ENCODE peak calls at places on chromosomes 7 and 10, in nine cellular contexts. One of them, this sample, is unnamed.

GRCh38 chr10:124461642-124462347 is at the start of gene LHPP:
- DNase-seq in neural crest cell: peak; percentile 67
- DNase-seq in WERI-Rb-1: peak; percentile 77
- DNase-seq in hippocampal formation: peak; percentile 75
- DNase-seq in left cardiac atrium: peak; percentile 90
- DNase-seq in activated CD4-positive, alpha-beta T cell treated with anti-CD3 and anti-CD28 coated beads, Interleukin-2, amount 50 U/mL, for 24 hours: peak; percentile 78
- DNase-seq in islet precursor cell: peak; percentile 86
- DNase-seq in activated CD4-positive, alpha-beta memory T cell treated with anti-CD3 and anti-CD28 coated beads, Interleukin-2, amount 10 ng/mL, durations not matched to agents 7 days and 5 days: peak; percentile 90
- DNase-seq in activated naive CD8-positive, alpha-beta T cell treated with anti-CD3 and anti-CD28 coated beads, Interleukin-2, amount 50 U/mL, for 24 hours: peak; percentile 87
- DNase-seq in this sample: peak; percentile 95

GRCh38 chr10:44799971-44800370 is 111.2 kb upstream of the TMEM72 start:
- DNase-seq in activated CD4-positive, alpha-beta memory T cell treated with anti-CD3 and anti-CD28 coated beads, Interleukin-2, amount 10 ng/mL, durations not matched to agents 7 days and 5 days: no peak
- DNase-seq in islet precursor cell: no peak
- DNase-seq in activated naive CD8-positive, alpha-beta T cell treated with anti-CD3 and anti-CD28 coated beads, Interleukin-2, amount 50 U/mL, for 24 hours: no peak
- DNase-seq in hippocampal formation: no peak
- DNase-seq in left cardiac atrium: no peak
- DNase-seq in WERI-Rb-1: no peak
- DNase-seq in neural crest cell: no peak
- DNase-seq in activated CD4-positive, alpha-beta T cell treated with anti-CD3 and anti-CD28 coated beads, Interleukin-2, amount 50 U/mL, for 24 hours: no peak
- DNase-seq in this sample: no peak

GRCh38 chr10:33385686-33386085 is 51.2 kb upstream of the NRP1 start:
- DNase-seq in activated naive CD8-positive, alpha-beta T cell treated with anti-CD3 and anti-CD28 coated beads, Interleukin-2, amount 50 U/mL, for 24 hours: no peak
- DNase-seq in activated CD4-positive, alpha-beta T cell treated with anti-CD3 and anti-CD28 coated beads, Interleukin-2, amount 50 U/mL, for 24 hours: no peak
- DNase-seq in WERI-Rb-1: no peak
- DNase-seq in left cardiac atrium: no peak
- DNase-seq in neural crest cell: no peak
- DNase-seq in islet precursor cell: no peak
- DNase-seq in activated CD4-positive, alpha-beta memory T cell treated with anti-CD3 and anti-CD28 coated beads, Interleukin-2, amount 10 ng/mL, durations not matched to agents 7 days and 5 days: no peak
- DNase-seq in hippocampal formation: no peak
- DNase-seq in this sample: no peak

GRCh38 chr10:112202076-112202475 is 18.5 kb upstream of the GPAM start:
- DNase-seq in left cardiac atrium: no peak
- DNase-seq in neural crest cell: no peak
- DNase-seq in activated naive CD8-positive, alpha-beta T cell treated with anti-CD3 and anti-CD28 coated beads, Interleukin-2, amount 50 U/mL, for 24 hours: no peak
- DNase-seq in WERI-Rb-1: no peak
- DNase-seq in hippocampal formation: no peak
- DNase-seq in islet precursor cell: no peak
- DNase-seq in activated CD4-positive, alpha-beta memory T cell treated with anti-CD3 and anti-CD28 coated beads, Interleukin-2, amount 10 ng/mL, durations not matched to agents 7 days and 5 days: no peak
- DNase-seq in activated CD4-positive, alpha-beta T cell treated with anti-CD3 and anti-CD28 coated beads, Interleukin-2, amount 50 U/mL, for 24 hours: no peak
- DNase-seq in this sample: no peak

GRCh38 chr7:99918959-99919813 is at the start of gene TRIM4:
- DNase-seq in left cardiac atrium: peak; percentile 95
- DNase-seq in hippocampal formation: peak; percentile 81
- DNase-seq in WERI-Rb-1: peak; percentile 90
- DNase-seq in activated CD4-positive, alpha-beta memory T cell treated with anti-CD3 and anti-CD28 coated beads, Interleukin-2, amount 10 ng/mL, durations not matched to agents 7 days and 5 days: peak; percentile 93
- DNase-seq in islet precursor cell: no peak
- DNase-seq in activated naive CD8-positive, alpha-beta T cell treated with anti-CD3 and anti-CD28 coated beads, Interleukin-2, amount 50 U/mL, for 24 hours: peak; percentile 92
- DNase-seq in neural crest cell: peak; percentile 36
- DNase-seq in activated CD4-positive, alpha-beta T cell treated with anti-CD3 and anti-CD28 coated beads, Interleukin-2, amount 50 U/mL, for 24 hours: peak; percentile 91
- DNase-seq in this sample: peak; percentile 96

GRCh38 chr7:136877509-136877908 is 9.1 kb downstream of the CHRM2 start:
- DNase-seq in islet precursor cell: no peak
- DNase-seq in hippocampal formation: no peak
- DNase-seq in WERI-Rb-1: no peak
- DNase-seq in activated CD4-positive, alpha-beta memory T cell treated with anti-CD3 and anti-CD28 coated beads, Interleukin-2, amount 10 ng/mL, durations not matched to agents 7 days and 5 days: no peak
- DNase-seq in neural crest cell: no peak
- DNase-seq in left cardiac atrium: no peak
- DNase-seq in activated naive CD8-positive, alpha-beta T cell treated with anti-CD3 and anti-CD28 coated beads, Interleukin-2, amount 50 U/mL, for 24 hours: no peak
- DNase-seq in activated CD4-positive, alpha-beta T cell treated with anti-CD3 and anti-CD28 coated beads, Interleukin-2, amount 50 U/mL, for 24 hours: no peak
- DNase-seq in this sample: no peak

GRCh38 chr7:22729180-22729579 is 2.2 kb downstream of the IL6 start:
- DNase-seq in hippocampal formation: no peak
- DNase-seq in left cardiac atrium: no peak
- DNase-seq in islet precursor cell: no peak
- DNase-seq in activated CD4-positive, alpha-beta T cell treated with anti-CD3 and anti-CD28 coated beads, Interleukin-2, amount 50 U/mL, for 24 hours: no peak
- DNase-seq in activated CD4-positive, alpha-beta memory T cell treated with anti-CD3 and anti-CD28 coated beads, Interleukin-2, amount 10 ng/mL, durations not matched to agents 7 days and 5 days: no peak
- DNase-seq in neural crest cell: no peak
- DNase-seq in activated naive CD8-positive, alpha-beta T cell treated with anti-CD3 and anti-CD28 coated beads, Interleukin-2, amount 50 U/mL, for 24 hours: no peak
- DNase-seq in WERI-Rb-1: no peak
- DNase-seq in this sample: no peak

GRCh38 chr10:70934701-70935100 is 46.3 kb upstream of the PCBD1 start:
- DNase-seq in left cardiac atrium: no peak
- DNase-seq in activated CD4-positive, alpha-beta T cell treated with anti-CD3 and anti-CD28 coated beads, Interleukin-2, amount 50 U/mL, for 24 hours: no peak
- DNase-seq in neural crest cell: no peak
- DNase-seq in activated CD4-positive, alpha-beta memory T cell treated with anti-CD3 and anti-CD28 coated beads, Interleukin-2, amount 10 ng/mL, durations not matched to agents 7 days and 5 days: no peak
- DNase-seq in WERI-Rb-1: no peak
- DNase-seq in hippocampal formation: no peak
- DNase-seq in activated naive CD8-positive, alpha-beta T cell treated with anti-CD3 and anti-CD28 coated beads, Interleukin-2, amount 50 U/mL, for 24 hours: no peak
- DNase-seq in islet precursor cell: no peak
- DNase-seq in this sample: no peak

GRCh38 chr10:73623056-73623455 is 18.2 kb downstream of the MYOZ1 start:
- DNase-seq in WERI-Rb-1: no peak
- DNase-seq in hippocampal formation: no peak
- DNase-seq in activated naive CD8-positive, alpha-beta T cell treated with anti-CD3 and anti-CD28 coated beads, Interleukin-2, amount 50 U/mL, for 24 hours: no peak
- DNase-seq in left cardiac atrium: no peak
- DNase-seq in activated CD4-positive, alpha-beta memory T cell treated with anti-CD3 and anti-CD28 coated beads, Interleukin-2, amount 10 ng/mL, durations not matched to agents 7 days and 5 days: no peak
- DNase-seq in neural crest cell: no peak
- DNase-seq in activated CD4-positive, alpha-beta T cell treated with anti-CD3 and anti-CD28 coated beads, Interleukin-2, amount 50 U/mL, for 24 hours: no peak
- DNase-seq in islet precursor cell: no peak
- DNase-seq in this sample: no peak

GRCh38 chr7:128924706-128925588 is 12.8 kb upstream of the IRF5 start:
- DNase-seq in left cardiac atrium: no peak
- DNase-seq in WERI-Rb-1: no peak
- DNase-seq in activated naive CD8-positive, alpha-beta T cell treated with anti-CD3 and anti-CD28 coated beads, Interleukin-2, amount 50 U/mL, for 24 hours: no peak
- DNase-seq in neural crest cell: no peak
- DNase-seq in islet precursor cell: no peak
- DNase-seq in hippocampal formation: no peak
- DNase-seq in activated CD4-positive, alpha-beta T cell treated with anti-CD3 and anti-CD28 coated beads, Interleukin-2, amount 50 U/mL, for 24 hours: no peak
- DNase-seq in activated CD4-positive, alpha-beta memory T cell treated with anti-CD3 and anti-CD28 coated beads, Interleukin-2, amount 10 ng/mL, durations not matched to agents 7 days and 5 days: no peak
- DNase-seq in this sample: no peak

GRCh38 chr10:117273980-117274379 is 33.1 kb downstream of the SLC18A2 start:
- DNase-seq in neural crest cell: no peak
- DNase-seq in activated CD4-positive, alpha-beta memory T cell treated with anti-CD3 and anti-CD28 coated beads, Interleukin-2, amount 10 ng/mL, durations not matched to agents 7 days and 5 days: no peak
- DNase-seq in WERI-Rb-1: no peak
- DNase-seq in hippocampal formation: no peak
- DNase-seq in islet precursor cell: no peak
- DNase-seq in activated naive CD8-positive, alpha-beta T cell treated with anti-CD3 and anti-CD28 coated beads, Interleukin-2, amount 50 U/mL, for 24 hours: no peak
- DNase-seq in activated CD4-positive, alpha-beta T cell treated with anti-CD3 and anti-CD28 coated beads, Interleukin-2, amount 50 U/mL, for 24 hours: no peak
- DNase-seq in left cardiac atrium: no peak
- DNase-seq in this sample: no peak

GRCh38 chr7:133543657-133544056 is 290.8 kb downstream of the EXOC4 start:
- DNase-seq in activated naive CD8-positive, alpha-beta T cell treated with anti-CD3 and anti-CD28 coated beads, Interleukin-2, amount 50 U/mL, for 24 hours: no peak
- DNase-seq in WERI-Rb-1: no peak
- DNase-seq in islet precursor cell: no peak
- DNase-seq in activated CD4-positive, alpha-beta T cell treated with anti-CD3 and anti-CD28 coated beads, Interleukin-2, amount 50 U/mL, for 24 hours: no peak
- DNase-seq in neural crest cell: no peak
- DNase-seq in left cardiac atrium: no peak
- DNase-seq in hippocampal formation: no peak
- DNase-seq in activated CD4-positive, alpha-beta memory T cell treated with anti-CD3 and anti-CD28 coated beads, Interleukin-2, amount 10 ng/mL, durations not matched to agents 7 days and 5 days: no peak
- DNase-seq in this sample: no peak

GRCh38 chr7:21611129-21611528 is 68.3 kb downstream of the DNAH11 start:
- DNase-seq in hippocampal formation: no peak
- DNase-seq in islet precursor cell: no peak
- DNase-seq in neural crest cell: no peak
- DNase-seq in activated CD4-positive, alpha-beta memory T cell treated with anti-CD3 and anti-CD28 coated beads, Interleukin-2, amount 10 ng/mL, durations not matched to agents 7 days and 5 days: no peak
- DNase-seq in activated naive CD8-positive, alpha-beta T cell treated with anti-CD3 and anti-CD28 coated beads, Interleukin-2, amount 50 U/mL, for 24 hours: no peak
- DNase-seq in activated CD4-positive, alpha-beta T cell treated with anti-CD3 and anti-CD28 coated beads, Interleukin-2, amount 50 U/mL, for 24 hours: no peak
- DNase-seq in left cardiac atrium: no peak
- DNase-seq in WERI-Rb-1: no peak
- DNase-seq in this sample: no peak

GRCh38 chr7:155710035-155710434 is 65.6 kb downstream of the RBM33 start:
- DNase-seq in left cardiac atrium: no peak
- DNase-seq in neural crest cell: no peak
- DNase-seq in activated CD4-positive, alpha-beta memory T cell treated with anti-CD3 and anti-CD28 coated beads, Interleukin-2, amount 10 ng/mL, durations not matched to agents 7 days and 5 days: no peak
- DNase-seq in WERI-Rb-1: no peak
- DNase-seq in islet precursor cell: no peak
- DNase-seq in hippocampal formation: no peak
- DNase-seq in activated naive CD8-positive, alpha-beta T cell treated with anti-CD3 and anti-CD28 coated beads, Interleukin-2, amount 50 U/mL, for 24 hours: no peak
- DNase-seq in activated CD4-positive, alpha-beta T cell treated with anti-CD3 and anti-CD28 coated beads, Interleukin-2, amount 50 U/mL, for 24 hours: no peak
- DNase-seq in this sample: no peak

GRCh38 chr7:78134256-78134655 is 335.7 kb downstream of the PHTF2 start:
- DNase-seq in left cardiac atrium: no peak
- DNase-seq in activated CD4-positive, alpha-beta T cell treated with anti-CD3 and anti-CD28 coated beads, Interleukin-2, amount 50 U/mL, for 24 hours: no peak
- DNase-seq in activated naive CD8-positive, alpha-beta T cell treated with anti-CD3 and anti-CD28 coated beads, Interleukin-2, amount 50 U/mL, for 24 hours: no peak
- DNase-seq in hippocampal formation: peak; percentile 21
- DNase-seq in islet precursor cell: no peak
- DNase-seq in activated CD4-positive, alpha-beta memory T cell treated with anti-CD3 and anti-CD28 coated beads, Interleukin-2, amount 10 ng/mL, durations not matched to agents 7 days and 5 days: no peak
- DNase-seq in neural crest cell: no peak
- DNase-seq in WERI-Rb-1: peak; percentile 23
- DNase-seq in this sample: no peak

GRCh38 chr10:65544756-65545155 is 1381.1 kb upstream of the LRRTM3 start:
- DNase-seq in activated CD4-positive, alpha-beta T cell treated with anti-CD3 and anti-CD28 coated beads, Interleukin-2, amount 50 U/mL, for 24 hours: no peak
- DNase-seq in activated CD4-positive, alpha-beta memory T cell treated with anti-CD3 and anti-CD28 coated beads, Interleukin-2, amount 10 ng/mL, durations not matched to agents 7 days and 5 days: no peak
- DNase-seq in WERI-Rb-1: no peak
- DNase-seq in activated naive CD8-positive, alpha-beta T cell treated with anti-CD3 and anti-CD28 coated beads, Interleukin-2, amount 50 U/mL, for 24 hours: no peak
- DNase-seq in hippocampal formation: no peak
- DNase-seq in neural crest cell: no peak
- DNase-seq in left cardiac atrium: no peak
- DNase-seq in islet precursor cell: no peak
- DNase-seq in this sample: no peak

GRCh38 chr7:55489552-55489951 is 82.8 kb downstream of the VOPP1 start:
- DNase-seq in neural crest cell: no peak
- DNase-seq in hippocampal formation: no peak
- DNase-seq in islet precursor cell: no peak
- DNase-seq in activated naive CD8-positive, alpha-beta T cell treated with anti-CD3 and anti-CD28 coated beads, Interleukin-2, amount 50 U/mL, for 24 hours: no peak
- DNase-seq in activated CD4-positive, alpha-beta T cell treated with anti-CD3 and anti-CD28 coated beads, Interleukin-2, amount 50 U/mL, for 24 hours: no peak
- DNase-seq in WERI-Rb-1: no peak
- DNase-seq in left cardiac atrium: no peak
- DNase-seq in activated CD4-positive, alpha-beta memory T cell treated with anti-CD3 and anti-CD28 coated beads, Interleukin-2, amount 10 ng/mL, durations not matched to agents 7 days and 5 days: no peak
- DNase-seq in this sample: no peak

GRCh38 chr10:86083206-86083605 is 283.4 kb downstream of the GRID1 start:
- DNase-seq in hippocampal formation: no peak
- DNase-seq in neural crest cell: no peak
- DNase-seq in left cardiac atrium: no peak
- DNase-seq in activated naive CD8-positive, alpha-beta T cell treated with anti-CD3 and anti-CD28 coated beads, Interleukin-2, amount 50 U/mL, for 24 hours: no peak
- DNase-seq in activated CD4-positive, alpha-beta T cell treated with anti-CD3 and anti-CD28 coated beads, Interleukin-2, amount 50 U/mL, for 24 hours: no peak
- DNase-seq in activated CD4-positive, alpha-beta memory T cell treated with anti-CD3 and anti-CD28 coated beads, Interleukin-2, amount 10 ng/mL, durations not matched to agents 7 days and 5 days: peak; percentile 9
- DNase-seq in islet precursor cell: peak; percentile 36
- DNase-seq in WERI-Rb-1: no peak
- DNase-seq in this sample: peak; percentile 44

GRCh38 chr10:125137601-125138438 is 22.5 kb downstream of the CTBP2 start:
- DNase-seq in activated naive CD8-positive, alpha-beta T cell treated with anti-CD3 and anti-CD28 coated beads, Interleukin-2, amount 50 U/mL, for 24 hours: no peak
- DNase-seq in WERI-Rb-1: no peak
- DNase-seq in islet precursor cell: no peak
- DNase-seq in activated CD4-positive, alpha-beta T cell treated with anti-CD3 and anti-CD28 coated beads, Interleukin-2, amount 50 U/mL, for 24 hours: no peak
- DNase-seq in left cardiac atrium: no peak
- DNase-seq in hippocampal formation: no peak
- DNase-seq in activated CD4-positive, alpha-beta memory T cell treated with anti-CD3 and anti-CD28 coated beads, Interleukin-2, amount 10 ng/mL, durations not matched to agents 7 days and 5 days: no peak
- DNase-seq in neural crest cell: no peak
- DNase-seq in this sample: peak; percentile 50

GRCh38 chr10:17713133-17713532 is 38.9 kb upstream of the TMEM236 start:
- DNase-seq in neural crest cell: no peak
- DNase-seq in activated CD4-positive, alpha-beta T cell treated with anti-CD3 and anti-CD28 coated beads, Interleukin-2, amount 50 U/mL, for 24 hours: no peak
- DNase-seq in activated CD4-positive, alpha-beta memory T cell treated with anti-CD3 and anti-CD28 coated beads, Interleukin-2, amount 10 ng/mL, durations not matched to agents 7 days and 5 days: no peak
- DNase-seq in left cardiac atrium: no peak
- DNase-seq in WERI-Rb-1: no peak
- DNase-seq in islet precursor cell: no peak
- DNase-seq in hippocampal formation: no peak
- DNase-seq in activated naive CD8-positive, alpha-beta T cell treated with anti-CD3 and anti-CD28 coated beads, Interleukin-2, amount 50 U/mL, for 24 hours: no peak
- DNase-seq in this sample: no peak

GRCh38 chr10:69757553-69758309 is 44.0 kb upstream of the COL13A1 start:
- DNase-seq in hippocampal formation: peak; percentile 11
- DNase-seq in islet precursor cell: no peak
- DNase-seq in left cardiac atrium: peak; percentile 74
- DNase-seq in activated CD4-positive, alpha-beta memory T cell treated with anti-CD3 and anti-CD28 coated beads, Interleukin-2, amount 10 ng/mL, durations not matched to agents 7 days and 5 days: no peak
- DNase-seq in WERI-Rb-1: no peak
- DNase-seq in activated CD4-positive, alpha-beta T cell treated with anti-CD3 and anti-CD28 coated beads, Interleukin-2, amount 50 U/mL, for 24 hours: no peak
- DNase-seq in activated naive CD8-positive, alpha-beta T cell treated with anti-CD3 and anti-CD28 coated beads, Interleukin-2, amount 50 U/mL, for 24 hours: no peak
- DNase-seq in neural crest cell: no peak
- DNase-seq in this sample: no peak

GRCh38 chr10:34121125-34121973 is 693.7 kb downstream of the PARD3 start:
- DNase-seq in activated naive CD8-positive, alpha-beta T cell treated with anti-CD3 and anti-CD28 coated beads, Interleukin-2, amount 50 U/mL, for 24 hours: no peak
- DNase-seq in neural crest cell: no peak
- DNase-seq in hippocampal formation: no peak
- DNase-seq in activated CD4-positive, alpha-beta memory T cell treated with anti-CD3 and anti-CD28 coated beads, Interleukin-2, amount 10 ng/mL, durations not matched to agents 7 days and 5 days: no peak
- DNase-seq in WERI-Rb-1: no peak
- DNase-seq in activated CD4-positive, alpha-beta T cell treated with anti-CD3 and anti-CD28 coated beads, Interleukin-2, amount 50 U/mL, for 24 hours: no peak
- DNase-seq in islet precursor cell: no peak
- DNase-seq in left cardiac atrium: no peak
- DNase-seq in this sample: no peak

GRCh38 chr10:69049564-69049955 is 38.3 kb upstream of the SRGN start:
- DNase-seq in activated CD4-positive, alpha-beta memory T cell treated with anti-CD3 and anti-CD28 coated beads, Interleukin-2, amount 10 ng/mL, durations not matched to agents 7 days and 5 days: no peak
- DNase-seq in hippocampal formation: no peak
- DNase-seq in neural crest cell: no peak
- DNase-seq in activated CD4-positive, alpha-beta T cell treated with anti-CD3 and anti-CD28 coated beads, Interleukin-2, amount 50 U/mL, for 24 hours: no peak
- DNase-seq in left cardiac atrium: no peak
- DNase-seq in islet precursor cell: no peak
- DNase-seq in activated naive CD8-positive, alpha-beta T cell treated with anti-CD3 and anti-CD28 coated beads, Interleukin-2, amount 50 U/mL, for 24 hours: no peak
- DNase-seq in WERI-Rb-1: no peak
- DNase-seq in this sample: no peak